ENCODE peak calls at places on chromosomes 3 and 15, in five cellular contexts. O, C, Y, J and M are unnamed samples.

GRCh38 chr3:127203024-127203423 is 10.1 kb downstream of the PRR23E start:
- DNase-seq in O (no peak), C (no peak), Y (no peak), J (no peak), M (no peak)

GRCh38 chr3:25897019-25897418 is 107.1 kb downstream of the OXSM start:
- DNase-seq in O (peak), C (peak), Y (no peak), J (no peak), M (no peak)

GRCh38 chr3:151169700-151170224 is 33.3 kb downstream of the GPR171 start:
- DNase-seq in O (no peak), C (no peak), Y (no peak), J (no peak), M (no peak)

GRCh38 chr15:43763819-43764446 is 12.8 kb downstream of the ELL3 start:
- DNase-seq in O (no peak), C (no peak), Y (no peak), J (no peak), M (no peak)

GRCh38 chr15:70170096-70170699 is 72.5 kb upstream of the TLE3 start:
- DNase-seq in O (peak), C (no peak), Y (no peak), J (no peak), M (no peak)

GRCh38 chr15:74545776-74546656 is 5.0 kb downstream of the ARID3B start:
- DNase-seq in O (peak), C (peak), Y (peak), J (peak), M (peak)

GRCh38 chr3:194760740-194761139 is 75.1 kb downstream of the FAM43A start:
- DNase-seq in O (no peak), C (no peak), Y (no peak), J (no peak), M (no peak)

GRCh38 chr15:52528465-52529288 is at the start of gene MYO5A:
- DNase-seq in O (peak), C (peak), Y (peak), J (no peak), M (peak)

GRCh38 chr15:43948691-43949325 is 122.0 kb downstream of the WDR76 start:
- DNase-seq in O (no peak), C (no peak), Y (no peak), J (no peak), M (no peak)

GRCh38 chr3:188830955-188831354 is 340.8 kb upstream of the TPRG1 start:
- DNase-seq in O (no peak), C (no peak), Y (peak), J (no peak), M (no peak)

GRCh38 chr3:42314411-42314810 is 48.4 kb upstream of the CCK start:
- DNase-seq in O (no peak), C (no peak), Y (no peak), J (no peak), M (no peak)

GRCh38 chr3:120160050-120160449 is 65.8 kb upstream of the GSK3B start:
- DNase-seq in O (no peak), C (no peak), Y (peak), J (peak), M (peak)

GRCh38 chr3:16427309-16427965 is 86.1 kb downstream of the RFTN1 start:
- DNase-seq in O (no peak), C (no peak), Y (peak), J (no peak), M (peak)

GRCh38 chr15:60583946-60584345 is 105.0 kb upstream of the ICE2 start:
- DNase-seq in O (no peak), C (no peak), Y (no peak), J (no peak), M (no peak)

GRCh38 chr3:105584351-105584790 is 217.7 kb downstream of the ALCAM start:
- DNase-seq in O (no peak), C (no peak), Y (peak), J (no peak), M (no peak)

GRCh38 chr15:59622289-59622688 is 10.7 kb downstream of the GCNT3 start:
- DNase-seq in O (peak), C (peak), Y (peak), J (no peak), M (peak)

GRCh38 chr15:40006646-40007045 is 32.3 kb downstream of the SRP14 start:
- DNase-seq in O (no peak), C (no peak), Y (peak), J (no peak), M (peak)

GRCh38 chr3:188693435-188693834 is 478.3 kb upstream of the TPRG1 start:
- DNase-seq in O (no peak), C (no peak), Y (no peak), J (no peak), M (no peak)